ENCODE peak calls at places on chromosome 3, in six cellular contexts. C, N, E, Z, V and U are unnamed samples.

GRCh38 chr3:150755902-150756301 is 7.1 kb downstream of the SIAH2 start:
- DNase-seq in V (no peak), E (no peak), C (no peak), N (no peak), Z (peak; percentile 59), U (no peak)

GRCh38 chr3:32413845-32414526 is 22.3 kb downstream of the CMTM7 start:
- DNase-seq in N (no peak), V (no peak), E (no peak), Z (no peak), C (no peak), U (no peak)

GRCh38 chr3:86251781-86252180 is 739.2 kb downstream of the VGLL3 start:
- DNase-seq in V (no peak), E (no peak), Z (no peak), C (no peak), N (no peak), U (no peak)

GRCh38 chr3:126549861-126550487 is 8.8 kb downstream of the C3orf22 start:
- DNase-seq in N (no peak), V (no peak), Z (no peak), E (no peak), C (no peak), U (no peak)

GRCh38 chr3:169512991-169513390 is 150.5 kb downstream of the MECOM start:
- DNase-seq in E (no peak), C (no peak), Z (no peak), V (no peak), N (no peak), U (no peak)

GRCh38 chr3:67083277-67083676 is 85.2 kb downstream of the KBTBD8 start:
- DNase-seq in E (no peak), V (no peak), N (peak; percentile 52), Z (peak; percentile 12), C (no peak), U (peak; percentile 29)

GRCh38 chr3:112685435-112685834 is 44.5 kb upstream of the CCDC80 start:
- DNase-seq in V (no peak), E (no peak), Z (peak; percentile 88), C (no peak), N (no peak), U (no peak)

GRCh38 chr3:126390751-126391150 is 4.0 kb upstream of the CFAP100 start:
- DNase-seq in Z (no peak), E (no peak), V (no peak), C (no peak), N (no peak), U (no peak)

GRCh38 chr3:47573190-47574172 is 5.2 kb downstream of the CSPG5 start:
- DNase-seq in C (peak; percentile 50), V (no peak), E (no peak), N (no peak), Z (no peak), U (no peak)

GRCh38 chr3:103786296-103786695 is 1351.5 kb downstream of the ZPLD1 start:
- DNase-seq in V (peak; percentile 3), Z (no peak), C (no peak), N (no peak), E (no peak), U (no peak)

GRCh38 chr3:184230081-184230602 is 757 bp downstream of the VWA5B2 start:
- DNase-seq in E (no peak), N (no peak), C (no peak), Z (no peak), V (peak; percentile 40), U (no peak)

GRCh38 chr3:101667844-101668243 is 9.1 kb downstream of the ZBTB11 start:
- DNase-seq in E (no peak), V (no peak), C (no peak), Z (no peak), N (no peak), U (no peak)

GRCh38 chr3:127445581-127446368 is 144.8 kb downstream of the TPRA1 start:
- DNase-seq in E (no peak), N (no peak), V (no peak), C (no peak), Z (no peak), U (no peak)

GRCh38 chr3:50164056-50164455 is 8.9 kb downstream of the SEMA3F start:
- DNase-seq in C (no peak), E (peak; percentile 89), V (no peak), Z (peak; percentile 96), N (no peak), U (no peak)

GRCh38 chr3:68866157-68866556 is 66.2 kb downstream of the TAFA4 start:
- DNase-seq in V (no peak), Z (no peak), E (no peak), N (no peak), C (peak; percentile 26), U (no peak)

GRCh38 chr3:128195802-128196201 is 42.5 kb downstream of the EEFSEC start:
- DNase-seq in V (no peak), Z (no peak), N (no peak), C (no peak), E (no peak), U (no peak)

GRCh38 chr3:80017369-80017768 is 249.6 kb upstream of the ROBO1 start:
- DNase-seq in N (no peak), Z (no peak), V (no peak), E (no peak), C (no peak), U (no peak)

GRCh38 chr3:119294402-119294888 is 262 bp downstream of the ARHGAP31 start:
- DNase-seq in C (peak; percentile 58), V (peak; percentile 58), E (no peak), Z (no peak), N (peak; percentile 79), U (peak; percentile 60)

GRCh38 chr3:46127503-46127902 is 80.6 kb downstream of the CCR1 start:
- DNase-seq in V (no peak), C (peak; percentile 12), Z (peak; percentile 79), N (no peak), E (peak; percentile 51), U (no peak)

GRCh38 chr3:197023241-197023997 is 6.2 kb downstream of the MELTF start:
- DNase-seq in Z (no peak), N (no peak), E (peak; percentile 44), V (no peak), C (peak; percentile 18), U (no peak)

GRCh38 chr3:134857776-134858515 is 62.9 kb downstream of the EPHB1 start:
- DNase-seq in V (no peak), E (peak; percentile 23), C (no peak), Z (no peak), N (no peak), U (no peak)

GRCh38 chr3:172159376-172159775 is 120.0 kb downstream of the FNDC3B start:
- DNase-seq in Z (peak; percentile 54), V (no peak), E (no peak), N (no peak), C (no peak), U (no peak)

GRCh38 chr3:150249776-150250175 is 158.3 kb upstream of the TSC22D2 start:
- DNase-seq in V (no peak), N (no peak), C (no peak), E (no peak), Z (no peak), U (no peak)

GRCh38 chr3:51671090-51672082 is at the start of gene TEX264:
- DNase-seq in V (peak; percentile 87), C (peak; percentile 72), E (peak; percentile 88), N (peak; percentile 90), Z (peak; percentile 82), U (peak; percentile 93)

GRCh38 chr3:86793786-86794185 is 197.2 kb downstream of the VGLL3 start:
- DNase-seq in N (no peak), C (no peak), V (no peak), Z (peak; percentile 98), E (peak; percentile 65), U (no peak)

GRCh38 chr3:73592154-73592877 is 32.4 kb downstream of the PDZRN3 start:
- DNase-seq in N (no peak), Z (no peak), C (no peak), E (no peak), V (no peak), U (no peak)

GRCh38 chr3:64827391-64827790 is 139.6 kb upstream of the ADAMTS9 start:
- DNase-seq in V (no peak), E (no peak), C (no peak), N (no peak), Z (no peak), U (no peak)

GRCh38 chr3:197600796-197601565 is 45.2 kb upstream of the BDH1 start:
- DNase-seq in Z (peak; percentile 9), E (peak; percentile 59), V (no peak), C (no peak), N (no peak), U (no peak)

GRCh38 chr3:133475245-133476010 is 75.6 kb downstream of the BFSP2 start:
- DNase-seq in V (no peak), N (peak; percentile 38), C (no peak), E (no peak), Z (no peak), U (no peak)